ENCODE peak calls at places on chromosomes 4 and X, in five cellular contexts. T is BJ, H is right lobe of liver, F is upper lobe of left lung, X is fibroblast of lung. R is an unnamed sample. For H3K36me3, the result is how much of the 10 kb centered on the place peaks cover.

GRCh38 chr4:58808817-58809216 is 1698.6 kb upstream of the IGFBP7 start:
- DNase-seq in T (no peak), H (no peak), F (no peak), X (no peak), R (no peak)

GRCh38 chr4:107711831-107712230 is 8.2 kb downstream of the PAPSS1 start:
- DNase-seq in T (no peak), H (no peak), F (no peak), X (no peak), R (no peak)

GRCh38 chrX:28177202-28177601 is 196.0 kb upstream of the DCAF8L1 start:
- DNase-seq in T (no peak), H (no peak), F (no peak), X (no peak), R (peak)

GRCh38 chr4:104868533-104868932 is 278.1 kb upstream of the TET2 start:
- DNase-seq in T (no peak), H (no peak), F (no peak), X (no peak), R (no peak)

GRCh38 chrX:131626681-131627296 is 82.9 kb downstream of the OR13H1 start:
- DNase-seq in T (no peak), H (no peak), F (no peak), X (peak), R (no peak)

GRCh38 chrX:129655547-129656248 is 942 bp upstream of the APLN start:
- DNase-seq in T (no peak), H (no peak), F (no peak), X (no peak), R (no peak)

GRCh38 chrX:40755291-40756249 is 20.2 kb upstream of the MED14 start:
- DNase-seq in T (no peak), H (no peak), F (no peak), X (no peak), R (no peak)

GRCh38 chr4:134955059-134955458 is 753.5 kb upstream of the PABPC4L start:
- DNase-seq in T (no peak), H (no peak), F (no peak), X (no peak), R (no peak)

GRCh38 chr4:111230265-111230664 is 607.4 kb upstream of the PITX2 start:
- DNase-seq in T (no peak), H (no peak), F (no peak), X (no peak), R (no peak)

GRCh38 chr4:100981447-100982204 is 365.7 kb downstream of the PPP3CA start:
- DNase-seq in T (no peak), H (no peak), F (no peak), X (peak), R (no peak)

GRCh38 chrX:136034622-136035021 is 49.4 kb downstream of the SLC9A6 start:
- DNase-seq in T (no peak), H (no peak), F (no peak), X (no peak), R (no peak)

GRCh38 chr4:42716996-42717395 is 60.1 kb upstream of the ATP8A1 start:
- DNase-seq in T (no peak), H (no peak), F (peak), X (no peak), R (no peak)

GRCh38 chr4:40986375-40986774 is 228.0 kb downstream of the APBB2 start:
- DNase-seq in T (no peak), H (no peak), F (no peak), X (no peak), R (no peak)

GRCh38 chr4:169010125-169011023 is at the start of gene CBR4:
- DNase-seq in T (peak), H (peak), F (peak), X (peak), R (peak)

GRCh38 chr4:140666889-140667614 is 89.1 kb downstream of the TBC1D9 start:
- DNase-seq in T (no peak), H (peak), F (no peak), X (no peak), R (no peak)

GRCh38 chrX:150934453-150934852 is 36.0 kb upstream of the CD99L2 start:
- DNase-seq in T (peak), H (no peak), F (no peak), X (peak), R (no peak)

GRCh38 chr4:184782731-184783472 is 42.9 kb downstream of the ACSL1 start:
- DNase-seq in T (no peak), H (peak), F (no peak), X (no peak), R (no peak)

GRCh38 chr4:89078300-89078699 is 21.3 kb upstream of the FAM13A start:
- DNase-seq in T (no peak), H (no peak), F (no peak), X (no peak), R (no peak)

GRCh38 chr4:88623097-88623496 is 30.8 kb downstream of the HERC3 start:
- DNase-seq in T (peak), H (no peak), F (no peak), X (peak), R (no peak)

DNA sequence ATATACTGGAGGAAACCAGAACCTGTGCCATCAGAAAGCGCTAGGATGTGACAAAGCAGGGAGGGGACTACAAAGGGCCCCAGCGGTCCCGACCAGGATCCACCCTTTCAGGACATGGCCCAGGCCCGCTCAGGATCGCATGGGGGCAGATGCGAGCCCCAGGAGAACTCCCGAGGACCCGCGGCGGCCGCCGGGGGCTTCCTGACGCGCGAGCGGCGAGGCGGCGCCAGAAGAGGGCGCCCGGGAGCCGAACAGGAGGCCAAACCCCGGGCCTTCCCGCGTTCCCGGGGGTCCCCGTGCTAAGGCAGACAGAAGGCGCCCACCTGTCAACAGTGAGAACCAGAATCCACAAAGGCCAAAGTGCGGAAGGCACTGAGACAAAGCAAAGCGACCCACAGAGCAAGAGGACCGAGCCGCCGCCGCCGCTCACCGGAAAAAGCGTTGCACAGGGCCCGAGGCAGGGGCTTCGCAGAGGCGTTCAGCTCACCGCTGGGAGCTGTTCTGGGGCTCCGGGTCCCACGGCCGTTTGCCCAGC is 7.3 kb upstream of the OPN1LW start:
- DNase-seq in T (peak), H (peak), F (peak), X (peak), R (peak)
- TF ChIP-seq CTCF in T (peak), H (peak), F (peak), X (peak), R (peak)

GRCh38 chrX:72273718-72274117 is 3.3 kb downstream of the RPS4X start:
- DNase-seq in T (no peak), H (no peak), F (no peak), X (no peak), R (no peak)

GRCh38 chrX:72271091-72271490 is 6.0 kb downstream of the RPS4X start:
- DNase-seq in T (no peak), H (no peak), F (no peak), X (no peak), R (no peak)

GRCh38 chrX:72272868-72273267 is 4.2 kb downstream of the RPS4X start:
- DNase-seq in T (no peak), H (no peak), F (no peak), X (no peak), R (no peak)

GRCh38 chrX:72270316-72270866 is 6.7 kb downstream of the RPS4X start:
- DNase-seq in T (no peak), H (no peak), F (no peak), X (no peak), R (no peak)

DNA sequence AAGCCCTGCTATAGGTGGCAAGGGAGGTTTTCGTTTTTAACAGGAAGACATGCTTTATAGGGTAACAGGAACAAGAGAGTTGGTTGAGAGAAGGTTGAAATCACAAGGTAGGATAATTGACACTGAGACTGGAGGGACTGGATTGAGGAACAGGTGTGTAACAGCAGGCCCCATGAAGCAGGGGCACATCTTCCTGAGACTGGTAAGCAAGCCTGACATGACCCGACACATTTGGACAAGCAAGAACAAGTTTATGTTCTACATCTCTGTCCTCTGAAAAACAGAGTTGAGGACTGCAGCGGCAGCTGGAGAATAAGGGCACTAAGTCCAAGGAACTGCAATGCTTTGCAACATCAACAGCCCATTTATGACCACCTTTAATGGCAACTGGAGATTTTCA is 5.2 kb downstream of the RPS4X start:
- DNase-seq in T (no peak), H (no peak), F (no peak), X (no peak), R (no peak)
- H3K4me3 ChIP-seq in T (no peak), H (no peak), F (no peak), X (no peak), R (no peak)

DNA sequence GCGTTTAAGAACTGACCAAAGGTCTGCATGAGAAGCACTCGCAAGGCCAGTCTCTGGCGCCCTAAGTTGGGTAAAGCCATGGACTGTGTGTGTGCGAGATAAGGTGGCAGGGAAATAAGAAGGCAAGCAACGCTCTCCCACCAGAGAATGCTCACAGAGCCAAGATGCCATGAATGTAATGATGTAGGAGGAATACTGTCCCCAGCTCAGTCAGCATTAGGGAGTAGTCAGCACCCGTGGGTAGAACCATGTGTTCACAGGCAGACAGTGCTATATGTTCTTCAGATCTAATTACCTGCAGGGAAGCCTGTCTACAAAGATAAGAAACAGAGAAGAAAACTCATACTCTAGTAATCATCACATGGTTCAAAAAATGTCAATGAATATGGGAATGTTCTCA is 68.8 kb downstream of the SEC24D start:
- DNase-seq in T (no peak), H (no peak), F (no peak), X (no peak), R (no peak)
- H3K36me3 ChIP-seq in T (under half), H (under half), F (under half), X (under half), R (under half)

DNA sequence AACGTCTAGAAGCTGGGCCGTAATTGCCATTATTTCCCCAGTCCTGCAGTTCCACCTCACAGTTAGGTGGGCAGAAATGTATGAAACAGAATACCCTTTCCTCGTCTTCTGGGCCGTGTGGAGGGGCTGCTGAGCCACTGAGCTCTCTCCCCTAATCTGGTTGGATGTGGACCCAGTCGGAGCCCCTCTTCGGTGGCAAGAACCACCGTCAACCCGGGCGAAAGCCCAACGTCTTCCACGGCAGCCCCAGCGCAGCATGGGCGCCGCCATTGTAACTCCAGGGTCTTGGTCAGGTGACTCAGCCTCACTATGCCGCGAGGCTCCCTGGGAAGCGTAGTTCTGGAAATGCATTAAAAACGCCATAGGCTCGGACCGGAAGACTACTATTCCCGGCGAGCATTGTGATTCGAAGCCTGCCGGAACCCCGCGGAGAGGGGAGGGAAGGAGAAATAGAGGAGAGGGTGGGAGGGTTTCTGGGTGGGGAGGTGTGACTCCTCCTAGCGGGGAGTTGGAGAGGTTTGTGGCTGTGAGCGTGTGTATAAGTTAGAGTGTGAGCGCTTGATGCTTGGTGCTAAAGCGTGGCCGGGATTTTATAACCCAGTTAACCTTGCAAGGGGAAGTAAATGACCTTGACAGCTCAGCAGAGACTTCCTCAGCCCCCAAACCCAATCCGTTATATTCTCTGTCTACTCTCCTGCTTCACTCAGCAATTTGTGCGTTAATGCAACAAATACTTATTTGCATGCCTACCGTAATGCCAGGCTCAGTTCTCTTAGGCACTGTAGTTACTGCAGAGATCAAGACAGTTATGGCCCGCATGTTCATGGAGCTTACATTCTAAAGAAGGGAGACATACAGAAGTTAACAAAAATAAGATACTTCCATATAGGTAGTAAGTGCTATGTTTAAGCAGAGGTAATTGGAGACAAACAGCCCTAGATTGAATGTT is at the start of gene GATB:
- DNase-seq in T (peak), H (peak), F (peak), X (peak), R (peak)
- TF ChIP-seq CTCF in T (peak), H (peak), F (peak), X (peak), R (peak)

DNA sequence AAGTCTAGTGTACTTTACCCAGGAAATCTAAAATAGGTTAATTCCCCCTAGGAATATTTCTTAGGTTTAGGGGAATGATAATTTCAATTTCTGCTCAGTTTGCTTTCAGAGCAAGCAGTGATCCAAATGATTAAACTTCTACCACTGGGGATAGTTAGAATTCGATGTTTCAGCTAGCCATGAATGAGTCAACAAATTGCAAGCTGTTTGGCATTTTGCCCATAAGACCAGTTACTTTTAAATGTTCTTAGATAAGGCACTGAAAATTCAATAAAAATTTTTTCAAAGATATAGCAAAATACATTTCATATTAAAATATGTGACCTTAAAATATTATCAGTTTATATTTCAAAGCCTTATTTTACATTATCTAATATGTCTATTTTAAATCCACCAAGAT is 993.5 kb downstream of the ARAP2 start:
- DNase-seq in T (no peak), H (no peak), F (no peak), X (peak), R (no peak)
- H3K4me3 ChIP-seq in T (no peak), H (no peak), F (no peak), X (no peak), R (no peak)

DNA sequence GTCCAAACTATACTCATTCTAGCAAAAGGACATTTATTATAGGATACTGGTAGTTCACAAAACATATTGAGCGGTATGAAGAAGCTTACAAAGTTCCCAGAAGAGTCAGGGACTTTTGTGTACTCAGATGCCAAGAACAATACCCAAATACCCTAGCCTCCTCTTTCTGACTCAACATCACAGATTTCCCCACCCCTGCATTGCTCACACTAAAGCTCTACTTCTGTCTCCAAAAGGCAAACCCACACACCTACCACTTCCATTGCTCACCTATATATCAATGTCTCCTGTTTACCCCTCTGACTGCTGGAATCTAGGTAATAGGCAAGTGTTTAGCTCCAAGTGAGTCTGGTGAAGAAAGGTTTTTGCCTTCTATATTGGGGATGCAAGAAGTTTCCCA is 100.7 kb upstream of the HCCS start:
- DNase-seq in T (no peak), H (no peak), F (no peak), X (no peak), R (no peak)
- H3K36me3 ChIP-seq in T (under half), H (under half), F (under half), X (under half), R (under half)

R was measured in mucosa of descending colon.